ENCODE peak calls at places on chromosomes 1 and 21, in four cellular contexts. M is H1, C is HepG2, I is GM12878. N is an unnamed sample.

GRCh38 chr1:177302365-177303044 is 131.7 kb downstream of the BRINP2 start:
- DNase-seq in M (no peak), C (no peak), I (no peak), N (no peak)

GRCh38 chr1:177753655-177754054 is 216.2 kb downstream of the SEC16B start:
- DNase-seq in M (no peak), C (no peak), I (no peak), N (no peak)

GRCh38 chr1:62228139-62228882 is 33.7 kb downstream of the L1TD1 start:
- DNase-seq in M (no peak), C (no peak), I (no peak), N (no peak)

GRCh38 chr1:118986839-118987430 is 1.2 kb downstream of the TBX15 start:
- DNase-seq in M (no peak), C (no peak), I (no peak), N (no peak)

GRCh38 chr1:52574594-52574993 is 21.7 kb upstream of the TUT4 start:
- DNase-seq in M (no peak), C (no peak), I (no peak), N (no peak)

GRCh38 chr1:219713981-219714381 is 101.1 kb upstream of the ZC3H11B start:
- DNase-seq in M (no peak), C (no peak), I (no peak), N (no peak)

GRCh38 chr1:97008226-97008625 is 286.6 kb downstream of the PTBP2 start:
- DNase-seq in M (no peak), C (no peak), I (no peak), N (no peak)

GRCh38 chr1:12696658-12697057 is 19.3 kb upstream of the AADACL3 start:
- DNase-seq in M (no peak), C (no peak), I (no peak), N (no peak)

GRCh38 chr1:178066904-178067531 is 26.9 kb upstream of the RASAL2 start:
- DNase-seq in M (no peak), C (no peak), I (peak), N (no peak)

GRCh38 chr1:116076831-116077230 is 34.4 kb upstream of the MAB21L3 start:
- DNase-seq in M (no peak), C (no peak), I (no peak), N (no peak)

GRCh38 chr1:28680141-28680540 is 11.6 kb downstream of the GMEB1 start:
- DNase-seq in M (no peak), C (no peak), I (no peak), N (no peak)

GRCh38 chr1:172089768-172090510 is 248.6 kb downstream of the DNM3 start:
- DNase-seq in M (peak), C (peak), I (peak), N (peak)

GRCh38 chr1:4276238-4276637 is 376.2 kb upstream of the C1orf174 start:
- DNase-seq in M (no peak), C (no peak), I (no peak), N (no peak)

GRCh38 chr1:26015358-26015757 is 6.2 kb upstream of the EXTL1 start:
- DNase-seq in M (no peak), C (peak), I (no peak), N (no peak)

GRCh38 chr1:231519166-231519565 is 9.3 kb upstream of the TSNAX start:
- DNase-seq in M (no peak), C (no peak), I (no peak), N (no peak)

GRCh38 chr1:235013512-235013911 is 115.1 kb downstream of the TOMM20 start:
- DNase-seq in M (no peak), C (no peak), I (no peak), N (no peak)

GRCh38 chr21:42671778-42672593 is 18.6 kb downstream of the PDE9A start:
- DNase-seq in M (no peak), C (peak), I (no peak), N (no peak)

GRCh38 chr1:32894019-32894600 is 7.1 kb downstream of the TMEM54 start:
- DNase-seq in M (peak), C (no peak), I (no peak), N (no peak)

GRCh38 chr1:38623529-38623928 is 236.0 kb downstream of the RRAGC start:
- DNase-seq in M (no peak), C (no peak), I (no peak), N (no peak)

GRCh38 chr1:95384570-95384969 is 150.6 kb downstream of the RWDD3 start:
- DNase-seq in M (peak), C (peak), I (no peak), N (peak)

GRCh38 chr1:12546771-12547585 is 71.0 kb downstream of the DHRS3 start:
- DNase-seq in M (no peak), C (no peak), I (no peak), N (no peak)

GRCh38 chr1:168709896-168710305 is 19.1 kb downstream of the DPT start:
- DNase-seq in M (no peak), C (no peak), I (no peak), N (no peak)

GRCh38 chr1:95407146-95407863 is 173.3 kb downstream of the RWDD3 start:
- DNase-seq in M (peak), C (no peak), I (no peak), N (no peak)

GRCh38 chr1:31862071-31862470 is 46.2 kb upstream of the SPOCD1 start:
- DNase-seq in M (no peak), C (no peak), I (no peak), N (no peak)

GRCh38 chr1:32068891-32069590 is 3.7 kb upstream of the TMEM39B start:
- DNase-seq in M (no peak), C (no peak), I (no peak), N (no peak)

GRCh38 chr1:235056937-235057336 is 71.7 kb downstream of the TOMM20 start:
- DNase-seq in M (no peak), C (no peak), I (no peak), N (no peak)

GRCh38 chr1:40384413-40384762 is 10.9 kb downstream of the SMAP2 start:
- DNase-seq in M (no peak), C (peak), I (no peak), N (no peak)

GRCh38 chr1:179883040-179883501 is 986 bp downstream of the TOR1AIP1 start:
- DNase-seq in M (no peak), C (no peak), I (no peak), N (no peak)

GRCh38 chr1:64921761-64922160 is 44.6 kb downstream of the JAK1 start:
- DNase-seq in M (no peak), C (peak), I (no peak), N (no peak)
- H3K9ac ChIP-seq in M (no peak), C (no peak), I (no peak), N (no peak)

DNA sequence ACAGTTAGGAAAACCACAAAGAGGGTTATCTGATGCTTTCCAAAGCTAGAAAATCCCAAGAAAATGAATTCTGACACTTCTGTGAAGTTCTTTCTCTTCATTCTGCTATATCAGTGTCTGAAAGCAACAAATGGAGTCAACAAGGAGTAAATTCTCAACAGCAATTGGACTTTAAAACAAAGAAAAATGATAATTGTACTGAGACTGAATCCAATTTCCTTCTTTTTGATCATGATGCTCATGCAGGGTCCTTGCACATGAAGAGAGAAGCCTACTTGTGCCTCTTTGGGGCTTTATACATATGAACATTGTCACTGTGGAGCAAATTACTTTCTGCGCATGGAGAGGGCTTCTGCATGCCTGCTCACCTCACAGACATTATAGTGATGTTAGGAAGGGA is at the start of gene OR10J5:
- DNase-seq in M (no peak), C (no peak), I (no peak), N (no peak)
- TF ChIP-seq SUZ12 in M (no peak), C (no peak), I (no peak), N (no peak)

GRCh38 chr1:63305043-63305442 is 17.3 kb upstream of the FOXD3 start:
- DNase-seq in M (no peak), C (no peak), I (no peak), N (no peak)
- H3K9ac ChIP-seq in M (no peak), C (no peak), I (no peak), N (no peak)

GRCh38 chr1:2593251-2593878 is 6.8 kb downstream of the PRXL2B start:
- DNase-seq in M (no peak), C (no peak), I (no peak), N (no peak)

GRCh38 chr1:2594641-2595131 is 8.1 kb downstream of the PRXL2B start:
- DNase-seq in M (no peak), C (no peak), I (no peak), N (no peak)

GRCh38 chr1:2592672-2593071 is 6.1 kb downstream of the PRXL2B start:
- DNase-seq in M (no peak), C (no peak), I (no peak), N (no peak)

GRCh38 chr1:2595261-2595811 is 8.8 kb downstream of the PRXL2B start:
- DNase-seq in M (no peak), C (no peak), I (no peak), N (no peak)

GRCh38 chr1:2594001-2594640 is 7.5 kb downstream of the PRXL2B start:
- DNase-seq in M (no peak), C (no peak), I (no peak), N (no peak)
- TF ChIP-seq SUZ12 in M (no peak), C (no peak), I (no peak), N (no peak)

GRCh38 chr1:161198877-161199431 is at the start of gene ADAMTS4:
- DNase-seq in M (peak), C (no peak), I (no peak), N (no peak)
- H3K9ac ChIP-seq in M (no peak), C (peak), I (no peak), N (peak)

GRCh38 chr1:56024155-56024554 is 555.2 kb downstream of the PLPP3 start:
- DNase-seq in M (no peak), C (no peak), I (no peak), N (no peak)
- TF ChIP-seq SUZ12 in M (no peak), C (no peak), I (no peak), N (no peak)

GRCh38 chr1:89632213-89633102 is 462 bp upstream of the LRRC8C start:
- DNase-seq in M (peak), C (peak), I (no peak), N (peak)
- H3K9ac ChIP-seq in M (no peak), C (peak), I (peak), N (peak)

GRCh38 chr1:110634086-110634454 is 27.9 kb upstream of the KCNA2 start:
- DNase-seq in M (no peak), C (no peak), I (no peak), N (no peak)

GRCh38 chr1:110628356-110629105 is 22.4 kb upstream of the KCNA2 start:
- DNase-seq in M (no peak), C (no peak), I (no peak), N (no peak)

GRCh38 chr1:110631836-110632620 is 25.9 kb upstream of the KCNA2 start:
- DNase-seq in M (no peak), C (no peak), I (no peak), N (no peak)

GRCh38 chr1:110633646-110634030 is 27.5 kb upstream of the KCNA2 start:
- DNase-seq in M (no peak), C (no peak), I (no peak), N (no peak)

GRCh38 chr1:110630770-110631663 is 24.9 kb upstream of the KCNA2 start:
- DNase-seq in M (peak), C (peak), I (peak), N (peak)
- TF ChIP-seq SUZ12 in M (no peak), C (no peak), I (no peak), N (no peak)

GRCh38 chr1:35398739-35399138 is 130.2 kb downstream of the ZMYM4 start:
- DNase-seq in M (no peak), C (no peak), I (no peak), N (no peak)
- H3K9ac ChIP-seq in M (no peak), C (no peak), I (no peak), N (no peak)

DNA sequence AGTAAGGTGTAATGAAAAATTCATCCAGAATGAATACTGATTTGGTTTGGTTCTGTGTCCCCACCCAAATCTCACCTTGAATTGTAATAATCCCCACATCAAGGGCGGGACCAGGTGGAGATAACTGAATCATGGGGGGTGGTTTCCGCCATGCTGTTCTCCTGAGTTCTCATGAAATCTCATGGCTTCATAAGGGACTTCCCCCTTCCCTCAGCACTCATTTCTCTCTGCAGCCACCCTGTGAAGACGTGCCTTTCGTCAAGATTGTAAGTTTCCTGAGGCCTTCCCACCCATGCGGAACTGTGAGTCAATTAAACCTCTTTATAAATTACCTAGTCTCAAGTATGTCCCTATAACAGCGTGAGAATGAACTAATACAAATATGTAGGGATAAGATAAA is 5.5 kb upstream of the SYNJ1 start:
- DNase-seq in M (no peak), C (no peak), I (no peak), N (no peak)
- TF ChIP-seq SUZ12 in M (no peak), C (no peak), I (no peak), N (no peak)

N was measured in NT2/D1.